ENCODE peak calls at places on chromosome 22, in eight cellular contexts. One of them, this sample, is unnamed.

GRCh38 chr22:42300286-42301071 is 30.0 kb upstream of the TCF20 start:
- DNase-seq in AG04450: no peak
- DNase-seq in activated naive CD4-positive, alpha-beta T cell: no peak
- DNase-seq in effector memory CD4-positive, alpha-beta T cell: no peak
- DNase-seq in AG09319: no peak
- DNase-seq in non-pigmented ciliary epithelial cell: no peak
- DNase-seq in fibroblast of mammary gland: no peak
- DNase-seq in A172: no peak
- DNase-seq in this sample: no peak

GRCh38 chr22:20298803-20299735 is 20.8 kb downstream of the DGCR6L start:
- DNase-seq in AG04450: peak
- DNase-seq in A172: peak
- DNase-seq in fibroblast of mammary gland: peak
- DNase-seq in effector memory CD4-positive, alpha-beta T cell: peak
- DNase-seq in activated naive CD4-positive, alpha-beta T cell: peak
- DNase-seq in non-pigmented ciliary epithelial cell: no peak
- DNase-seq in AG09319: no peak
- DNase-seq in this sample: peak

GRCh38 chr22:38203090-38203810 is 1.5 kb downstream of the MAFF start:
- DNase-seq in A172: peak
- DNase-seq in activated naive CD4-positive, alpha-beta T cell: no peak
- DNase-seq in AG09319: no peak
- DNase-seq in effector memory CD4-positive, alpha-beta T cell: peak
- DNase-seq in non-pigmented ciliary epithelial cell: no peak
- DNase-seq in AG04450: no peak
- DNase-seq in fibroblast of mammary gland: no peak
- DNase-seq in this sample: no peak

GRCh38 chr22:39360674-39361413 is 11.1 kb downstream of the SYNGR1 start:
- DNase-seq in non-pigmented ciliary epithelial cell: no peak
- DNase-seq in A172: peak
- DNase-seq in AG09319: no peak
- DNase-seq in effector memory CD4-positive, alpha-beta T cell: no peak
- DNase-seq in activated naive CD4-positive, alpha-beta T cell: no peak
- DNase-seq in AG04450: no peak
- DNase-seq in fibroblast of mammary gland: no peak
- DNase-seq in this sample: no peak

GRCh38 chr22:39908121-39908520 is 7.2 kb downstream of the GRAP2 start:
- DNase-seq in fibroblast of mammary gland: no peak
- DNase-seq in AG04450: no peak
- DNase-seq in effector memory CD4-positive, alpha-beta T cell: no peak
- DNase-seq in non-pigmented ciliary epithelial cell: no peak
- DNase-seq in AG09319: no peak
- DNase-seq in activated naive CD4-positive, alpha-beta T cell: no peak
- DNase-seq in A172: no peak
- DNase-seq in this sample: no peak

GRCh38 chr22:40922484-40923303 is 28.5 kb upstream of the RBX1 start:
- DNase-seq in fibroblast of mammary gland: peak
- DNase-seq in AG04450: peak
- DNase-seq in activated naive CD4-positive, alpha-beta T cell: no peak
- DNase-seq in AG09319: peak
- DNase-seq in non-pigmented ciliary epithelial cell: peak
- DNase-seq in effector memory CD4-positive, alpha-beta T cell: no peak
- DNase-seq in A172: peak
- DNase-seq in this sample: peak

GRCh38 chr22:29621761-29622526 is 18.5 kb downstream of the NF2 start:
- DNase-seq in A172: peak
- DNase-seq in AG04450: peak
- DNase-seq in non-pigmented ciliary epithelial cell: peak
- DNase-seq in activated naive CD4-positive, alpha-beta T cell: no peak
- DNase-seq in AG09319: peak
- DNase-seq in effector memory CD4-positive, alpha-beta T cell: no peak
- DNase-seq in fibroblast of mammary gland: peak
- DNase-seq in this sample: peak

GRCh38 chr22:26122920-26123468 is 46.3 kb upstream of the SEZ6L start:
- DNase-seq in A172: no peak
- DNase-seq in non-pigmented ciliary epithelial cell: no peak
- DNase-seq in effector memory CD4-positive, alpha-beta T cell: no peak
- DNase-seq in AG04450: no peak
- DNase-seq in AG09319: no peak
- DNase-seq in fibroblast of mammary gland: no peak
- DNase-seq in activated naive CD4-positive, alpha-beta T cell: no peak
- DNase-seq in this sample: no peak

GRCh38 chr22:42768385-42769035 is 47.8 kb upstream of the A4GALT start:
- DNase-seq in A172: no peak
- DNase-seq in fibroblast of mammary gland: no peak
- DNase-seq in AG09319: no peak
- DNase-seq in activated naive CD4-positive, alpha-beta T cell: no peak
- DNase-seq in effector memory CD4-positive, alpha-beta T cell: no peak
- DNase-seq in AG04450: no peak
- DNase-seq in non-pigmented ciliary epithelial cell: no peak
- DNase-seq in this sample: no peak

GRCh38 chr22:21632931-21633330 is 371 bp downstream of the CCDC116 start:
- DNase-seq in A172: no peak
- DNase-seq in effector memory CD4-positive, alpha-beta T cell: no peak
- DNase-seq in non-pigmented ciliary epithelial cell: no peak
- DNase-seq in fibroblast of mammary gland: no peak
- DNase-seq in AG04450: no peak
- DNase-seq in activated naive CD4-positive, alpha-beta T cell: no peak
- DNase-seq in AG09319: no peak
- DNase-seq in this sample: no peak

GRCh38 chr22:43843783-43844530 is 18.4 kb downstream of the SULT4A1 start:
- DNase-seq in A172: no peak
- DNase-seq in fibroblast of mammary gland: no peak
- DNase-seq in AG09319: no peak
- DNase-seq in AG04450: no peak
- DNase-seq in non-pigmented ciliary epithelial cell: no peak
- DNase-seq in effector memory CD4-positive, alpha-beta T cell: no peak
- DNase-seq in activated naive CD4-positive, alpha-beta T cell: no peak
- DNase-seq in this sample: no peak

GRCh38 chr22:45584121-45584570 is 81.5 kb downstream of the FBLN1 start:
- DNase-seq in effector memory CD4-positive, alpha-beta T cell: no peak
- DNase-seq in fibroblast of mammary gland: peak
- DNase-seq in activated naive CD4-positive, alpha-beta T cell: no peak
- DNase-seq in A172: no peak
- DNase-seq in non-pigmented ciliary epithelial cell: no peak
- DNase-seq in AG04450: peak
- DNase-seq in AG09319: peak
- DNase-seq in this sample: no peak

GRCh38 chr22:27723150-27723549 is 78.4 kb downstream of the MN1 start:
- DNase-seq in AG09319: no peak
- DNase-seq in AG04450: no peak
- DNase-seq in fibroblast of mammary gland: no peak
- DNase-seq in non-pigmented ciliary epithelial cell: no peak
- DNase-seq in A172: no peak
- DNase-seq in activated naive CD4-positive, alpha-beta T cell: no peak
- DNase-seq in effector memory CD4-positive, alpha-beta T cell: no peak
- DNase-seq in this sample: no peak

GRCh38 chr22:35330258-35330861 is 30.7 kb downstream of the TOM1 start:
- DNase-seq in activated naive CD4-positive, alpha-beta T cell: peak
- DNase-seq in fibroblast of mammary gland: peak
- DNase-seq in AG09319: no peak
- DNase-seq in AG04450: peak
- DNase-seq in A172: peak
- DNase-seq in non-pigmented ciliary epithelial cell: no peak
- DNase-seq in effector memory CD4-positive, alpha-beta T cell: peak
- DNase-seq in this sample: peak

GRCh38 chr22:34669001-34669400 is 397.0 kb upstream of the ISX start:
- DNase-seq in AG04450: no peak
- DNase-seq in effector memory CD4-positive, alpha-beta T cell: no peak
- DNase-seq in fibroblast of mammary gland: peak
- DNase-seq in A172: no peak
- DNase-seq in non-pigmented ciliary epithelial cell: no peak
- DNase-seq in activated naive CD4-positive, alpha-beta T cell: no peak
- DNase-seq in AG09319: no peak
- DNase-seq in this sample: peak

GRCh38 chr22:47174671-47175111 is 412.2 kb downstream of the TBC1D22A start:
- DNase-seq in activated naive CD4-positive, alpha-beta T cell: no peak
- DNase-seq in AG04450: no peak
- DNase-seq in A172: no peak
- DNase-seq in non-pigmented ciliary epithelial cell: no peak
- DNase-seq in AG09319: no peak
- DNase-seq in effector memory CD4-positive, alpha-beta T cell: no peak
- DNase-seq in fibroblast of mammary gland: no peak
- DNase-seq in this sample: no peak

GRCh38 chr22:45996241-45997076 is 19.5 kb upstream of the WNT7B start:
- DNase-seq in AG04450: no peak
- DNase-seq in effector memory CD4-positive, alpha-beta T cell: no peak
- DNase-seq in fibroblast of mammary gland: peak
- DNase-seq in non-pigmented ciliary epithelial cell: no peak
- DNase-seq in activated naive CD4-positive, alpha-beta T cell: no peak
- DNase-seq in AG09319: no peak
- DNase-seq in A172: peak
- DNase-seq in this sample: no peak

GRCh38 chr22:35307372-35307771 is 7.7 kb downstream of the TOM1 start:
- DNase-seq in AG04450: no peak
- DNase-seq in activated naive CD4-positive, alpha-beta T cell: no peak
- DNase-seq in effector memory CD4-positive, alpha-beta T cell: no peak
- DNase-seq in A172: no peak
- DNase-seq in fibroblast of mammary gland: no peak
- DNase-seq in non-pigmented ciliary epithelial cell: no peak
- DNase-seq in AG09319: no peak
- DNase-seq in this sample: no peak

GRCh38 chr22:43168416-43169309 is 17.3 kb downstream of the TSPO start:
- DNase-seq in activated naive CD4-positive, alpha-beta T cell: no peak
- DNase-seq in fibroblast of mammary gland: no peak
- DNase-seq in AG09319: peak
- DNase-seq in A172: no peak
- DNase-seq in AG04450: no peak
- DNase-seq in non-pigmented ciliary epithelial cell: no peak
- DNase-seq in effector memory CD4-positive, alpha-beta T cell: no peak
- DNase-seq in this sample: no peak

GRCh38 chr22:21719024-21719423 is 16.6 kb downstream of the YPEL1 start:
- DNase-seq in fibroblast of mammary gland: no peak
- DNase-seq in AG09319: no peak
- DNase-seq in A172: no peak
- DNase-seq in activated naive CD4-positive, alpha-beta T cell: no peak
- DNase-seq in AG04450: no peak
- DNase-seq in non-pigmented ciliary epithelial cell: no peak
- DNase-seq in effector memory CD4-positive, alpha-beta T cell: no peak
- DNase-seq in this sample: no peak

GRCh38 chr22:50009251-50009650 is 3.3 kb downstream of the IL17REL start:
- DNase-seq in non-pigmented ciliary epithelial cell: no peak
- DNase-seq in A172: no peak
- DNase-seq in AG04450: no peak
- DNase-seq in effector memory CD4-positive, alpha-beta T cell: no peak
- DNase-seq in activated naive CD4-positive, alpha-beta T cell: no peak
- DNase-seq in fibroblast of mammary gland: no peak
- DNase-seq in AG09319: no peak
- DNase-seq in this sample: no peak

GRCh38 chr22:27982630-27983180 is 63.6 kb upstream of the PITPNB start:
- DNase-seq in A172: no peak
- DNase-seq in non-pigmented ciliary epithelial cell: no peak
- DNase-seq in fibroblast of mammary gland: no peak
- DNase-seq in activated naive CD4-positive, alpha-beta T cell: no peak
- DNase-seq in effector memory CD4-positive, alpha-beta T cell: no peak
- DNase-seq in AG09319: no peak
- DNase-seq in AG04450: no peak
- DNase-seq in this sample: no peak

GRCh38 chr22:36455571-36456458 is 25.6 kb downstream of the TXN2 start:
- DNase-seq in fibroblast of mammary gland: no peak
- DNase-seq in effector memory CD4-positive, alpha-beta T cell: no peak
- DNase-seq in A172: no peak
- DNase-seq in AG09319: no peak
- DNase-seq in non-pigmented ciliary epithelial cell: no peak
- DNase-seq in activated naive CD4-positive, alpha-beta T cell: no peak
- DNase-seq in AG04450: no peak
- DNase-seq in this sample: no peak

GRCh38 chr22:48528221-48528915 is 1299.3 kb downstream of the BRD1 start:
- DNase-seq in non-pigmented ciliary epithelial cell: no peak
- DNase-seq in AG09319: no peak
- DNase-seq in A172: no peak
- DNase-seq in fibroblast of mammary gland: no peak
- DNase-seq in activated naive CD4-positive, alpha-beta T cell: no peak
- DNase-seq in AG04450: no peak
- DNase-seq in effector memory CD4-positive, alpha-beta T cell: no peak
- DNase-seq in this sample: no peak

This sample was measured in H4.